ENCODE peak calls at places on chromosomes 13 and 19, in six cellular contexts. C, Q, Z, U, X and E are unnamed samples.

GRCh38 chr19:40530091-40530901 is 46.4 kb upstream of the SHKBP1 start:
- DNase-seq in Q (no peak), X (no peak), C (no peak), U (no peak), Z (no peak), E (no peak)

GRCh38 chr13:28320884-28321574 is 173.9 kb downstream of the FLT1 start:
- DNase-seq in U (no peak), Z (no peak), Q (peak), X (no peak), C (no peak), E (no peak)

GRCh38 chr19:42412661-42413076 is 14.5 kb downstream of the LIPE start:
- DNase-seq in X (no peak), Z (peak), C (no peak), U (no peak), Q (no peak), E (no peak)

GRCh38 chr19:39698535-39698934 is 5.7 kb upstream of the LGALS14 start:
- DNase-seq in C (no peak), U (no peak), Q (no peak), X (no peak), Z (no peak), E (no peak)

GRCh38 chr13:21686761-21687391 is 16.0 kb downstream of the FGF9 start:
- DNase-seq in X (no peak), Z (no peak), U (no peak), C (no peak), Q (no peak), E (no peak)

GRCh38 chr19:48568345-48568886 is 16.4 kb downstream of the SULT2B1 start:
- DNase-seq in U (no peak), Q (no peak), C (peak), Z (peak), X (no peak), E (peak)

GRCh38 chr19:55689366-55690108 is 14.5 kb downstream of the EPN1 start:
- DNase-seq in C (no peak), U (no peak), Q (no peak), X (no peak), Z (peak), E (peak)

GRCh38 chr19:47075179-47075811 is 26.9 kb upstream of the TMEM160 start:
- DNase-seq in Z (no peak), X (no peak), C (no peak), U (no peak), Q (no peak), E (peak)

GRCh38 chr13:44132710-44133109 is 240.9 kb upstream of the SERP2 start:
- DNase-seq in Z (peak), U (no peak), Q (no peak), C (peak), X (no peak), E (peak)

GRCh38 chr13:31485183-31485582 is 254.1 kb upstream of the RXFP2 start:
- DNase-seq in X (no peak), U (no peak), Z (no peak), Q (no peak), C (no peak), E (no peak)

GRCh38 chr19:54179921-54180452 is 7.0 kb upstream of the TMC4 start:
- DNase-seq in X (no peak), Q (peak), U (no peak), C (no peak), Z (no peak), E (peak)

GRCh38 chr13:36509369-36509768 is 77.1 kb downstream of the CCNA1 start:
- DNase-seq in C (no peak), Z (no peak), U (no peak), Q (no peak), X (no peak), E (no peak)

GRCh38 chr19:10820173-10820572 is 15.8 kb downstream of the TMED1 start:
- DNase-seq in U (no peak), Z (no peak), C (no peak), X (no peak), Q (no peak), E (no peak)

GRCh38 chr13:61192826-61193225 is 222.8 kb downstream of the PCDH20 start:
- DNase-seq in X (no peak), C (no peak), Z (no peak), U (no peak), Q (no peak), E (no peak)

GRCh38 chr13:41520699-41521630 is 63.6 kb downstream of the RGCC start:
- DNase-seq in U (no peak), X (no peak), Q (no peak), C (no peak), Z (no peak), E (no peak)

GRCh38 chr13:36143768-36144167 is 12.6 kb upstream of the DCLK1 start:
- DNase-seq in U (no peak), Z (no peak), C (no peak), Q (no peak), X (no peak), E (no peak)

GRCh38 chr19:19459707-19460251 is 54.3 kb downstream of the GATAD2A start:
- DNase-seq in U (no peak), C (no peak), Z (peak), X (peak), Q (no peak), E (peak)